ENCODE peak calls at places on chromosomes 1 and 21, in five cellular contexts. S is IMR-90, G is neuronal stem cell, B is mesendoderm, Q is mesenchymal stem cell. A is an unnamed sample.

GRCh38 chr1:89274431-89274857 is 1.8 kb upstream of the GBP5 start:
- DNase-seq in S (peak), G (no peak), B (no peak), Q (peak), A (no peak)

GRCh38 chr1:64006276-64007051 is 197.0 kb upstream of the UBE2U start:
- DNase-seq in S (peak), G (no peak), B (peak), Q (peak), A (no peak)

GRCh38 chr1:95004013-95004412 is 68.7 kb downstream of the ALG14 start:
- DNase-seq in S (no peak), G (no peak), B (peak), Q (no peak), A (no peak)

GRCh38 chr21:31729622-31730343 is 2.1 kb downstream of the SCAF4 start:
- DNase-seq in S (no peak), G (no peak), B (no peak), Q (no peak), A (no peak)

GRCh38 chr1:224739303-224739996 is 123.3 kb downstream of the CNIH3 start:
- DNase-seq in S (no peak), G (no peak), B (no peak), Q (no peak), A (no peak)

GRCh38 chr1:159856576-159856975 is 5.9 kb downstream of the VSIG8 start:
- DNase-seq in S (no peak), G (no peak), B (no peak), Q (no peak), A (no peak)

GRCh38 chr21:45347048-45347711 is 57.8 kb upstream of the COL18A1 start:
- DNase-seq in S (no peak), G (no peak), B (peak), Q (no peak), A (no peak)

GRCh38 chr21:46110499-46111192 is 12.7 kb downstream of the COL6A2 start:
- DNase-seq in S (no peak), G (no peak), B (peak), Q (peak), A (peak)

GRCh38 chr21:45330851-45331261 is 43.2 kb upstream of the POFUT2 start:
- DNase-seq in S (no peak), G (no peak), B (no peak), Q (no peak), A (peak)

GRCh38 chr1:35574655-35575400 is 1.7 kb downstream of the TFAP2E start:
- DNase-seq in S (no peak), G (no peak), B (peak), Q (no peak), A (no peak)

GRCh38 chr1:24085546-24085945 is 26.4 kb downstream of the MYOM3 start:
- DNase-seq in S (peak), G (no peak), B (no peak), Q (no peak), A (no peak)

GRCh38 chr1:156959414-156959813 is 39.0 kb downstream of the LRRC71 start:
- DNase-seq in S (peak), G (no peak), B (no peak), Q (peak), A (no peak)

GRCh38 chr1:53957231-53957818 is 11.2 kb downstream of the LRRC42 start:
- DNase-seq in S (peak), G (no peak), B (peak), Q (peak), A (no peak)

GRCh38 chr21:32611471-32611997 is 643 bp downstream of the CFAP298 start:
- DNase-seq in S (peak), G (no peak), B (peak), Q (peak), A (no peak)

GRCh38 chr21:41365377-41366107 is 3.7 kb downstream of the MX2 start:
- DNase-seq in S (no peak), G (no peak), B (no peak), Q (no peak), A (no peak)

GRCh38 chr1:27650146-27650526 is 15.2 kb upstream of the FGR start:
- DNase-seq in S (no peak), G (no peak), B (no peak), Q (no peak), A (no peak)

GRCh38 chr1:114490235-114490634 is 20.8 kb downstream of the TRIM33 start:
- DNase-seq in S (no peak), G (no peak), B (no peak), Q (no peak), A (no peak)

GRCh38 chr1:225934711-225935110 is 6.3 kb downstream of the LEFTY2 start:
- DNase-seq in S (peak), G (no peak), B (no peak), Q (peak), A (no peak)

GRCh38 chr1:67590329-67590728 is 94.7 kb upstream of the GADD45A start:
- DNase-seq in S (peak), G (no peak), B (no peak), Q (peak), A (no peak)

GRCh38 chr21:38267136-38267535 is 10.3 kb downstream of the KCNJ15 start:
- DNase-seq in S (no peak), G (no peak), B (no peak), Q (no peak), A (no peak)

GRCh38 chr1:183218981-183219621 is 33.0 kb downstream of the LAMC2 start:
- DNase-seq in S (no peak), G (no peak), B (no peak), Q (peak), A (peak)

GRCh38 chr1:101548376-101548775 is 311.6 kb downstream of the S1PR1 start:
- DNase-seq in S (no peak), G (no peak), B (no peak), Q (no peak), A (no peak)

GRCh38 chr1:216186131-216186530 is 237.1 kb downstream of the USH2A start:
- DNase-seq in S (no peak), G (peak), B (peak), Q (no peak), A (no peak)

GRCh38 chr1:115179397-115179835 is 90.1 kb upstream of the TSPAN2 start:
- DNase-seq in S (peak), G (no peak), B (peak), Q (peak), A (no peak)

GRCh38 chr1:87093286-87093685 is 178.9 kb downstream of the HS2ST1 start:
- DNase-seq in S (peak), G (no peak), B (peak), Q (peak), A (no peak)

GRCh38 chr1:177355575-177355974 is 184.8 kb downstream of the BRINP2 start:
- DNase-seq in S (peak), G (peak), B (peak), Q (peak), A (peak)

GRCh38 chr21:36113647-36114428 is 21.0 kb upstream of the CBR3 start:
- DNase-seq in S (no peak), G (no peak), B (no peak), Q (no peak), A (no peak)

GRCh38 chr1:110176299-110176956 is 26.1 kb downstream of the SLC6A17 start:
- DNase-seq in S (no peak), G (no peak), B (no peak), Q (no peak), A (no peak)

GRCh38 chr1:217193151-217193550 is 437.7 kb downstream of the GPATCH2 start:
- DNase-seq in S (no peak), G (no peak), B (no peak), Q (no peak), A (no peak)

GRCh38 chr1:182330303-182330702 is 61.3 kb downstream of the GLUL start:
- DNase-seq in S (no peak), G (no peak), B (no peak), Q (no peak), A (no peak)

GRCh38 chr1:209364716-209365115 is 218.8 kb upstream of the CAMK1G start:
- DNase-seq in S (no peak), G (no peak), B (no peak), Q (no peak), A (no peak)

GRCh38 chr1:6033986-6034749 is 11.5 kb upstream of the KCNAB2 start:
- DNase-seq in S (peak), G (no peak), B (peak), Q (peak), A (peak)

GRCh38 chr1:205925730-205926129 is 17.5 kb downstream of the SLC26A9 start:
- DNase-seq in S (peak), G (no peak), B (no peak), Q (peak), A (no peak)

DNA sequence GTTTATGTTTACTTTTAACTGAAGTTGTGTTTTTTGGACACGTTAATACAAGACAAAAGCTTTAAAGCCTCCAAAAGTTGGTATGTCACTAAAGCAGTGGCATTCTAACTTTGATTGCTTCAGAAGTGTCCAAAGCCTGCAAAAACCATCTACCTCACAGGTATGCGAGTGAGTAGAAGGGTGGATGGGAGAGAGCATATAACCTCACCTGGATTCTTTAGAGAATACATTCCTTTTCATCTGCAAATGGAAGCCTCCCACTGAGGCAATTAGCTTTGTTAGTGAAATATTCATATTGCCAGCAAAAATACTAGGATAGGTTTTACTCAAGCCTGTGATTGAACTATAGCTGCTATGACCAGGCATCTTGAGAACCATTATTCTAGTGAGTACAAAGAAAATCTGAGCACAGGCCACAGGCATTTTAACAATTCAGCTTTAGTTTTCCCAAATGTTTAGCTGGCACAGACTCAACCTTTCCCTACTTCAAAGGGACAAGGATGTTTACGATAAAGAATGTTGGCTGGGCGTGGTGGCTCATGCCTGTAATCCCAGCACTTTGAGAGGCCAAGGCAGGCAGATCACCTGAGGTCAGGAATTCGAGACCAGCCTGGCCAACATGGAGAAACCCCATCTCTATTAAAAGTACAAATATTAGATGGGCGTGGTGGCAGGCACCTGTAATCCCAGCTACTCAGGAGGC is 39.7 kb downstream of the MAP3K21 start:
- DNase-seq in S (no peak), G (no peak), B (peak), Q (no peak), A (peak)
- H2BK5ac ChIP-seq in S (no peak), G (no peak), B (no peak), Q (no peak), A (no peak)

DNA sequence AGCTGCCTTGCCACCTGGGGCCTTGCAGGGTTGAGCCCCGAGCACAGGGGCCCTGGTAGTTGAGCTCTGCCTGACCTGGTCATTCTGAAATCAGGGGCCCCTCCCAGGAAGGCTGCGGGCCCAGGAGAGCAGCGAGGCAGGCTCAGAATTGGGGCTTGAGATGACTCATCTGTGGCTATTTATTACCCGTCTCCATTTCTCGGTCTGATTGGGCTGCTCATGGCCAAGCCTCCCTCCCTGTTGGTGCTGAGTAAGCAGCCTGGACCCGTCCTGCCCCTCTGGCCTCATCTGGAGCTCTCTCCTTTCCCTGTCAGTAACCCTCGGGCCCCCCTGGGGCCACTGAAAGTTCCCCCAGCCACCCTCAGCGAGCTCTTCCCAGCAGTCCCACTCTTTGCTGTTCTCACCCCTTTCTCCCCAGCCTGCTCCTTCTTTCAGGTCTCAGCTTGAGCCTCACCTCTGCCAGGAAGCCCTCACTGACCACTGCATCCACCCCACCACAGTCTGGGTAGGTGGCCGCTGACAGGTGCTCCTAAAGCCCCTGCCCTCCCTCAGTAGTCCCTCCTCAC is 11.0 kb upstream of the TNFRSF8 start:
- DNase-seq in S (peak), G (no peak), B (peak), Q (peak), A (peak)
- H2BK5ac ChIP-seq in S (no peak), G (peak), B (no peak), Q (no peak), A (no peak)

DNA sequence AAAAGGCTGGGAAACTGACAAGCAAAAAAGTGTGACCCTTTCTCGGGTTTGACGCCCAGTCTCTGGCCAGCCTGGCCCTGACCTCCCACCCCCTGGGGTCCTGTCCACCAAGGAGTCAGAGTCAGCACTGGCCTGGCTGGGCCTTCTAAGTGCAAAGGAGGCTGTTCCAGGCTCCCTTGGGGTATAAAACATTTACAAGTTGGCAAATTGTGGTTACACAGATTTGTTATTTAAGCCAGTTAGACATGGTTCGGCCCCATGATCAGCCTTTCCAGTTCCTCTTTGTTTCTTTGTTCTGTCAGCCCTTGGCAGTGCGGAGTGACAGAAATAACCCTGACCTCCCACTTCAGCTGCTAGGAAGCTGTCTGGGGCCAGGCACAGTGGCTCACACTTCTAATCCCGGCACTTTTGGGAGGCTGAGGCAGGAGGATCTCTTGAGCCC is 161.6 kb upstream of the RAB4A start:
- DNase-seq in S (no peak), G (no peak), B (no peak), Q (no peak), A (no peak)
- H2BK5ac ChIP-seq in S (no peak), G (no peak), B (no peak), Q (no peak), A (no peak)

DNA sequence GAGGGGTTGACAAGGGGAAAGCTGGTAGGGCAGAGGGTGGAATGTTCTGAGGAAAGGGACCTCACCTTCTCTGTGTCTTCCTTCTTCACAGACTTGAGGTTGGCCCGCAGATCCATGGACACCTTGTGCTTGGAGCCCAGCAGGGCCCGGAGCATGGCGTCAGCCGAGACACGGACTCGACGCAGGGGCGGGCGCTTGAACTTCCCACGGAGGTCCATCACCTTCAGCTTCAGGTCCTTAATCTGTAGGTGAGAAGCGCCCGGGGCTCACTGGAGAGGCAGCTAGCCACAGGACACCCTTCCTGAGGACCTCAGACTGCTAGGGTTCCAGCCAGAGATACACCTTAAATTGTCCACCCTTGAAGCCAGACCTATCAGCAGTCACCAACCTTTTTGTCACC is 10.2 kb downstream of the TNNI1 start:
- DNase-seq in S (no peak), G (no peak), B (no peak), Q (no peak), A (no peak)
- H2BK5ac ChIP-seq in S (no peak), G (no peak), B (no peak), Q (no peak), A (no peak)

DNA sequence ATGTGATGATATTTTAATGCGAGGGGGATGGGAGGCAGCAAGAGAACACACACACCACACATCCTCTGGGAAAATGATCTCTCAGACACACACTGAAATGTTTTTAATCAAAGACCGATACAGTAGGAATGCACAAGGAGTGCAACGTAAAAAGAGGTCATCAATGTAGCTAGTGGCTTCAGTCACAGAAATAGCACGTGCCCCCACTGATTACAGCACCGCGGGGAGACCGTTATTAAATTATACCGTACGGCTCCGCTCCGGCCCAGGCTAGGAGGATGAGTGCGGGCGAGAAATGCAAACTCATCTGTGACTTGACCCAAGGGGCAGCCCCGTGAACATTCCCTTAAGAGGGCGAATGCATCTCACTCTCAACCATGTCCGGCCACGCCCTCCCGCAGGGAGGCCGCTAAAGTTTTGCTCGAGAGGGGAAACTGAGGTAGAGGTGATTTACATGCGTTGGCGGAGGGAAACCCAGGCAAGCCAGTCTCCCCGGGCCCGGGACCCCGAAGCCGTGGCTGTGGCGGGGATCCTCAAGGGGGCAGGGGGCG is 552 bp downstream of the UBR4 start:
- DNase-seq in S (peak), G (no peak), B (peak), Q (peak), A (no peak)
- H2BK5ac ChIP-seq in S (peak), G (peak), B (no peak), Q (peak), A (no peak)

GRCh38 chr1:28668956-28669719 is 554 bp downstream of the GMEB1 start:
- DNase-seq in S (peak), G (peak), B (peak), Q (peak), A (peak)

GRCh38 chr1:28666806-28667205 is 1.8 kb upstream of the GMEB1 start:
- DNase-seq in S (no peak), G (no peak), B (no peak), Q (no peak), A (no peak)

GRCh38 chr1:28668191-28668955 is at the start of gene GMEB1:
- DNase-seq in S (peak), G (peak), B (peak), Q (peak), A (peak)

GRCh38 chr1:28663871-28664470 is 4.6 kb upstream of the GMEB1 start:
- DNase-seq in S (no peak), G (no peak), B (no peak), Q (no peak), A (no peak)
- H2BK5ac ChIP-seq in S (no peak), G (no peak), B (no peak), Q (no peak), A (no peak)

DNA sequence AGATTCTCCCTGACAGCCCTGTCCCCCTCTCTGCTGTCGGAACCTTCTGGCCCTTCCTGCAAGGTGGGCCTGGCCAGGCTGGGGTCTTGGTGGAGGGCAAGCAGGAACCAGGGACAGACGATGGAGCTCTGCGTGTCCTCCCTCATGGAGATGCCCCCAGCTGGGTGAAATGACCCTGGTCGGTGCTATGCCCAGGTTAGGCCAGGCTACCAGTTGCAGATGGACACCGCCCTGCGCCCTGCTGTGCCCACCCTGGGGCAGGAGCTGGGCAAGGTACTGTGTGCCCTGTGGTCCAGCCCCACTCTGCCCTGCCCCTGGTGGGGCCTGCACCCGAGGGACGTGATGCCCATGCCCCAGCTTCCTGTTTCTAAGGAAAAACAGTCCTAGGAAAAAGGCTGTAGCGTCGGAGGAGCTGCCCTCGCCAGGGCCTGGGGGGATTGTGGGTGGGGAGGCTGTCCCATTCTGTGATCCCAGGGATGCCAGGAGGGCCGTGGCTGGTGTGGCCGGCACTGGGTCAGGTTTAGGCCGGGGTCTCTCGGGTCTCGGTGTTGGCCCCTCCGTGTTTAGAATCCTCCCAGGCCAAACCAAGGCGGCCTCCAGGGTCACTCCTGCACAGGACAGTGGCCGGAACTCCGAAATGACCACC is 77.6 kb downstream of the MORN1 start:
- DNase-seq in S (no peak), G (no peak), B (peak), Q (no peak), A (peak)
- H2BK5ac ChIP-seq in S (peak), G (peak), B (peak), Q (peak), A (no peak)

A was measured in H9.